ENCODE peak calls at places on chromosomes 1 and 21, in seven cellular contexts. One of them, this sample, is unnamed.

GRCh38 chr1:40385437-40386310 is 12.1 kb downstream of the SMAP2 start:
- DNase-seq in aorta: no peak
- DNase-seq in naive thymus-derived CD4-positive, alpha-beta T cell: peak
- DNase-seq in IMR-90: no peak
- DNase-seq in cardiac muscle cell: peak
- DNase-seq in heart right ventricle: no peak
- DNase-seq in body of pancreas: peak
- DNase-seq in this sample: no peak

GRCh38 chr21:35400233-35400939 is 351.3 kb upstream of the RUNX1 start:
- DNase-seq in aorta: no peak
- DNase-seq in naive thymus-derived CD4-positive, alpha-beta T cell: peak
- DNase-seq in IMR-90: peak
- DNase-seq in cardiac muscle cell: peak
- DNase-seq in heart right ventricle: no peak
- DNase-seq in body of pancreas: peak
- DNase-seq in this sample: peak

GRCh38 chr1:2451744-2452582 is 24.1 kb upstream of the PLCH2 start:
- DNase-seq in aorta: no peak
- DNase-seq in naive thymus-derived CD4-positive, alpha-beta T cell: no peak
- DNase-seq in IMR-90: peak
- DNase-seq in cardiac muscle cell: peak
- DNase-seq in heart right ventricle: no peak
- DNase-seq in body of pancreas: no peak
- DNase-seq in this sample: no peak

GRCh38 chr1:162389021-162389818 is 7.7 kb downstream of the C1orf226 start:
- DNase-seq in aorta: no peak
- DNase-seq in naive thymus-derived CD4-positive, alpha-beta T cell: no peak
- DNase-seq in IMR-90: peak
- DNase-seq in cardiac muscle cell: peak
- DNase-seq in heart right ventricle: no peak
- DNase-seq in body of pancreas: no peak
- DNase-seq in this sample: no peak

GRCh38 chr1:114540202-114540601 is 29.2 kb upstream of the TRIM33 start:
- DNase-seq in aorta: no peak
- DNase-seq in naive thymus-derived CD4-positive, alpha-beta T cell: no peak
- DNase-seq in IMR-90: no peak
- DNase-seq in cardiac muscle cell: no peak
- DNase-seq in heart right ventricle: no peak
- DNase-seq in body of pancreas: no peak
- DNase-seq in this sample: no peak

GRCh38 chr1:185238447-185238846 is 78.6 kb downstream of the IVNS1ABP start:
- DNase-seq in aorta: no peak
- DNase-seq in naive thymus-derived CD4-positive, alpha-beta T cell: no peak
- DNase-seq in IMR-90: peak
- DNase-seq in cardiac muscle cell: peak
- DNase-seq in heart right ventricle: no peak
- DNase-seq in body of pancreas: no peak
- DNase-seq in this sample: peak

GRCh38 chr1:3910769-3911520 is 10.9 kb upstream of the C1orf174 start:
- DNase-seq in aorta: no peak
- DNase-seq in naive thymus-derived CD4-positive, alpha-beta T cell: peak
- DNase-seq in IMR-90: peak
- DNase-seq in cardiac muscle cell: peak
- DNase-seq in heart right ventricle: peak
- DNase-seq in body of pancreas: peak
- DNase-seq in this sample: peak

GRCh38 chr1:15261155-15262002 is 14.4 kb downstream of the FHAD1 start:
- DNase-seq in aorta: peak
- DNase-seq in naive thymus-derived CD4-positive, alpha-beta T cell: no peak
- DNase-seq in IMR-90: no peak
- DNase-seq in cardiac muscle cell: peak
- DNase-seq in heart right ventricle: no peak
- DNase-seq in body of pancreas: peak
- DNase-seq in this sample: peak

GRCh38 chr21:28719731-28720130 is 272.9 kb downstream of the LTN1 start:
- DNase-seq in aorta: no peak
- DNase-seq in naive thymus-derived CD4-positive, alpha-beta T cell: no peak
- DNase-seq in IMR-90: no peak
- DNase-seq in cardiac muscle cell: no peak
- DNase-seq in heart right ventricle: no peak
- DNase-seq in body of pancreas: no peak
- DNase-seq in this sample: no peak

GRCh38 chr1:64493864-64494263 is 23.9 kb downstream of the CACHD1 start:
- DNase-seq in aorta: no peak
- DNase-seq in naive thymus-derived CD4-positive, alpha-beta T cell: no peak
- DNase-seq in IMR-90: no peak
- DNase-seq in cardiac muscle cell: no peak
- DNase-seq in heart right ventricle: no peak
- DNase-seq in body of pancreas: no peak
- DNase-seq in this sample: peak

GRCh38 chr1:53328490-53329182 is 766 bp upstream of the LRP8 start:
- DNase-seq in aorta: peak
- DNase-seq in naive thymus-derived CD4-positive, alpha-beta T cell: no peak
- DNase-seq in IMR-90: no peak
- DNase-seq in cardiac muscle cell: no peak
- DNase-seq in heart right ventricle: no peak
- DNase-seq in body of pancreas: no peak
- DNase-seq in this sample: peak

GRCh38 chr1:209879539-209879938 is 51.8 kb downstream of the UTP25 start:
- DNase-seq in aorta: no peak
- DNase-seq in naive thymus-derived CD4-positive, alpha-beta T cell: no peak
- DNase-seq in IMR-90: no peak
- DNase-seq in cardiac muscle cell: peak
- DNase-seq in heart right ventricle: no peak
- DNase-seq in body of pancreas: no peak
- DNase-seq in this sample: no peak

GRCh38 chr1:53073899-53074311 is 11.9 kb downstream of the PODN start:
- DNase-seq in aorta: peak
- DNase-seq in naive thymus-derived CD4-positive, alpha-beta T cell: no peak
- DNase-seq in IMR-90: no peak
- DNase-seq in cardiac muscle cell: no peak
- DNase-seq in heart right ventricle: peak
- DNase-seq in body of pancreas: no peak
- DNase-seq in this sample: no peak

GRCh38 chr1:164226977-164227376 is 332.0 kb upstream of the PBX1 start:
- DNase-seq in aorta: no peak
- DNase-seq in naive thymus-derived CD4-positive, alpha-beta T cell: no peak
- DNase-seq in IMR-90: no peak
- DNase-seq in cardiac muscle cell: no peak
- DNase-seq in heart right ventricle: no peak
- DNase-seq in body of pancreas: no peak
- DNase-seq in this sample: peak

GRCh38 chr21:39952265-39952664 is 85.0 kb downstream of the PCP4 start:
- DNase-seq in aorta: no peak
- DNase-seq in naive thymus-derived CD4-positive, alpha-beta T cell: no peak
- DNase-seq in IMR-90: no peak
- DNase-seq in cardiac muscle cell: no peak
- DNase-seq in heart right ventricle: no peak
- DNase-seq in body of pancreas: no peak
- DNase-seq in this sample: peak
- H3K27ac ChIP-seq in aorta: no peak
- H3K27ac ChIP-seq in naive thymus-derived CD4-positive, alpha-beta T cell: no peak
- H3K27ac ChIP-seq in IMR-90: no peak
- H3K27ac ChIP-seq in cardiac muscle cell: no peak
- H3K27ac ChIP-seq in heart right ventricle: no peak
- H3K27ac ChIP-seq in body of pancreas: no peak
- H3K27ac ChIP-seq in this sample: no peak

DNA sequence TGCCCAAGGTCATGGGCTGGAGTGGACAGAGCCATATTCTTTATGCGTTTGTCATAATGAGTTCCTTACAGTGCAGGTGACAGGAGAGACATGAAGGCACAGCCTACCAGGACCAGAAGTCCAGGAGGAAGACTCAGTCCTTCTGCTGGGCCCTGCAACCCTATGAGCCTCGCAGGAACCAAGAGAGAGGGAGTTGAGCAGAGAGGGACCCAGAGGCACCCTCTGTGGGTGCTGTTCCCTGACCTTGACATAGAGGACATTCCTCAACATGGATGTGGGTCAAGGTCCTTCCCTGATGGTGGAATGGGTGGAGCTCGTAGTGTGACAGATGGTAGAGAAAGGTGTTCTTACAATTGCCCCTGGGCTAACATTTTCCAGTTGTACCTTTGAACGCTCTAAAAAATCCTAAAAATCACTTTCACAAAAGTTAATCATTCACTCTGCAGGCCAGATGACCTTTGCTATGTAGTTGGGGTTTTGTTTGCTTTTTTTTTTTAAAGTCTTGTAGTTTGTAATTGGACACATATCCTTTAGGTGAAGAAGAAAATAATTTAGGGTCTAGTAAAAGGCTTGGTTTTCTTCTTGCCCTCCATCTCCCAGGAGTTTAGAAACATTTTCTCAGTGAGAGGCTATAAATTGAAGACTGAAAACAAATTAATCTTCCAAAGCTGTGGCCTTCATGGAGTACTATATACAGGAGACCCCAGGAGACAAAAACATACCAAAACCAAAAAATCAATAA is 41.9 kb downstream of the MAB21L3 start:
- DNase-seq in aorta: no peak
- DNase-seq in naive thymus-derived CD4-positive, alpha-beta T cell: no peak
- DNase-seq in IMR-90: no peak
- DNase-seq in cardiac muscle cell: no peak
- DNase-seq in heart right ventricle: no peak
- DNase-seq in body of pancreas: peak
- DNase-seq in this sample: no peak
- H3K27ac ChIP-seq in aorta: no peak
- H3K27ac ChIP-seq in naive thymus-derived CD4-positive, alpha-beta T cell: no peak
- H3K27ac ChIP-seq in IMR-90: no peak
- H3K27ac ChIP-seq in cardiac muscle cell: no peak
- H3K27ac ChIP-seq in heart right ventricle: no peak
- H3K27ac ChIP-seq in body of pancreas: peak
- H3K27ac ChIP-seq in this sample: no peak

GRCh38 chr1:180905927-180906326 is 6.8 kb upstream of the KIAA1614 start:
- DNase-seq in aorta: no peak
- DNase-seq in naive thymus-derived CD4-positive, alpha-beta T cell: no peak
- DNase-seq in IMR-90: no peak
- DNase-seq in cardiac muscle cell: no peak
- DNase-seq in heart right ventricle: no peak
- DNase-seq in body of pancreas: no peak
- DNase-seq in this sample: no peak
- H3K27ac ChIP-seq in aorta: no peak
- H3K27ac ChIP-seq in naive thymus-derived CD4-positive, alpha-beta T cell: no peak
- H3K27ac ChIP-seq in IMR-90: no peak
- H3K27ac ChIP-seq in cardiac muscle cell: no peak
- H3K27ac ChIP-seq in heart right ventricle: no peak
- H3K27ac ChIP-seq in body of pancreas: no peak
- H3K27ac ChIP-seq in this sample: no peak

DNA sequence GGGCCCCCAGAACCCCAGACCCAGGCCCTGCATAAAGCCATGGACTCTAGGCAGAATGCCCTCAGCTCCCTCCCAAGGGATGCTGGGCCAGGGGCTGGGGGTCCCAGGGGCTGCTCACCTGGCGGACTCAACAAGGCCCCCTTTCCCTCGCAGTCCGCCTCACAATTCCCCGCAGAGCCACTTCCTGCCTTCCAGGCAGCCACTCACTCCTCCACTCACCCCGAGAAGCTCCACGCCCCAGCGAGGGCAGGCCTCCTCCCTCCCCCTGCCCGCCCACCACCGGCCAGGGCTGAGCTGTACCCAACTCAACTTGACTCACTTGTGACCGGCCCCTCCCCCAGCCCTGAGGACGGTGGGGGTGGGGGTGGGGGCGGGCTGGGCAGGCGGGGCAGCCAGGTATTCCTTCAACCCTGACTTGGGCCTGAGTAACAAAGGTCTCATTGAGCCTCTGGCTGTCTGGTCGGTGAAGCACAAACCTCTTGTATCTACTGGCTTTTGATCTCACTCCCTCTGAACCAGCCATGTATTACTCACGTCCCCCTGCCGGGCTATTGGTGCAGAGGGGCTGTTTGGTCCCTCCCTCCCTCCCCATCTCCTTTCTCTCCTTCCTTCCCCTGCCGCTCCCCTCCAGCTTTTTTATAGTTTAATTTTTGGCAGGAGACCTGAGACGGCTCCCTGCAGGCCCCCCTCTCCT is 5.9 kb downstream of the BLACAT1 start:
- DNase-seq in aorta: no peak
- DNase-seq in naive thymus-derived CD4-positive, alpha-beta T cell: no peak
- DNase-seq in IMR-90: peak
- DNase-seq in cardiac muscle cell: peak
- DNase-seq in heart right ventricle: no peak
- DNase-seq in body of pancreas: peak
- DNase-seq in this sample: peak
- H3K27ac ChIP-seq in aorta: no peak
- H3K27ac ChIP-seq in naive thymus-derived CD4-positive, alpha-beta T cell: no peak
- H3K27ac ChIP-seq in IMR-90: no peak
- H3K27ac ChIP-seq in cardiac muscle cell: peak
- H3K27ac ChIP-seq in heart right ventricle: no peak
- H3K27ac ChIP-seq in body of pancreas: peak
- H3K27ac ChIP-seq in this sample: no peak

DNA sequence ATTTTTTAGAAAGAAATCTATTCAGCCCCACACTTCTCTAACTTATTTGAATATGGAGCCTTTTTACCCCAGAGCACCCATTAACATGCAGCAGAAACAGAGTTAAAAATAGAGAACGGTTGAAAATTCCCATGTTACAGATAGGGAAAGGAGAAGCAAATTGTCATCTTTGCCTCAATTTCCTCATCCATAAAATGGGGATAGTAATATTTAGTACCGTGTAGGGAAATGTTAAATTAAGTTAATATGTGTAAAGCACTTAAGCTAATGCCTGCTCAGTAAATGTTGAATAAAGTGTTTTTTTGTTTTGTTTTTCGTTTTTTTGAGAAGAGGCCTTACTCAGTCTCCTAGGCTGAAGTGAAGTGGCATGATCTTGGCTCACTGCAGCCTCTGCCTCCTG is 50.3 kb downstream of the NAV1 start:
- DNase-seq in aorta: no peak
- DNase-seq in naive thymus-derived CD4-positive, alpha-beta T cell: no peak
- DNase-seq in IMR-90: no peak
- DNase-seq in cardiac muscle cell: no peak
- DNase-seq in heart right ventricle: no peak
- DNase-seq in body of pancreas: no peak
- DNase-seq in this sample: no peak
- H3K27ac ChIP-seq in aorta: no peak
- H3K27ac ChIP-seq in naive thymus-derived CD4-positive, alpha-beta T cell: no peak
- H3K27ac ChIP-seq in IMR-90: no peak
- H3K27ac ChIP-seq in cardiac muscle cell: no peak
- H3K27ac ChIP-seq in heart right ventricle: no peak
- H3K27ac ChIP-seq in body of pancreas: no peak
- H3K27ac ChIP-seq in this sample: no peak

DNA sequence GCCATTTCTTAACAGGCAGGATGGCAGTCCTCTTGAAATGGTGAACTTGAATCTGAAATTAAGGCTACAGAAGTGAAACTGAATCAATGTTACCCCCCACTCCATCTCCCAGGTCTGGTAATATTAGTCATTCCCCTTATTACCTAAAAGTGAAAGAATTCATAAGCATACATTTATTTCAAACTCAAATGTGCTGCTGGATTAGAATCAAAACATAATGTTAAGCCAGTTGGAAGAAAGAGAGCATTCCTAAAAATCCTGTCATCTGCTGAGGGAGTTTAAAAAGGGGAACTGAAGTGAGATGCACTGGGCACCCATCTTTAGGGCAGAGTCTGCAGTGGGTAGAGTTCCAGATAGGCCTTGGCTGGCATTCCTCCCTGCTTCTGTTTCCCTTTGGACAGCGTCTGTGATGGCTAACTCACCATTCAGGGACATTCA is 17.4 kb downstream of the KIAA0319L start:
- DNase-seq in aorta: no peak
- DNase-seq in naive thymus-derived CD4-positive, alpha-beta T cell: no peak
- DNase-seq in IMR-90: peak
- DNase-seq in cardiac muscle cell: peak
- DNase-seq in heart right ventricle: no peak
- DNase-seq in body of pancreas: no peak
- DNase-seq in this sample: no peak
- H3K27ac ChIP-seq in aorta: peak
- H3K27ac ChIP-seq in naive thymus-derived CD4-positive, alpha-beta T cell: peak
- H3K27ac ChIP-seq in IMR-90: peak
- H3K27ac ChIP-seq in cardiac muscle cell: no peak
- H3K27ac ChIP-seq in heart right ventricle: peak
- H3K27ac ChIP-seq in body of pancreas: no peak
- H3K27ac ChIP-seq in this sample: peak

GRCh38 chr1:180343931-180344406 is 113.9 kb downstream of the LHX4 start:
- DNase-seq in aorta: no peak
- DNase-seq in naive thymus-derived CD4-positive, alpha-beta T cell: no peak
- DNase-seq in IMR-90: peak
- DNase-seq in cardiac muscle cell: peak
- DNase-seq in heart right ventricle: no peak
- DNase-seq in body of pancreas: peak
- DNase-seq in this sample: no peak
- H3K27ac ChIP-seq in aorta: no peak
- H3K27ac ChIP-seq in naive thymus-derived CD4-positive, alpha-beta T cell: no peak
- H3K27ac ChIP-seq in IMR-90: no peak
- H3K27ac ChIP-seq in cardiac muscle cell: peak
- H3K27ac ChIP-seq in heart right ventricle: no peak
- H3K27ac ChIP-seq in body of pancreas: no peak
- H3K27ac ChIP-seq in this sample: no peak